ENCODE peak calls at places on chromosomes 1 and 21, in seven cellular contexts. One of them, this sample, is unnamed.

GRCh38 chr1:2580691-2581090 is 5.9 kb upstream of the PRXL2B start:
- DNase-seq in transverse colon: no peak
- DNase-seq in GM12878: no peak
- DNase-seq in suprapubic skin: no peak
- DNase-seq in esophagus muscularis mucosa: no peak
- DNase-seq in stomach: no peak
- DNase-seq in ovary: peak; percentile 16
- DNase-seq in this sample: peak; percentile 36

GRCh38 chr1:207223162-207223561 is 98.3 kb upstream of the CD55 start:
- DNase-seq in transverse colon: no peak
- DNase-seq in ovary: no peak
- DNase-seq in esophagus muscularis mucosa: no peak
- DNase-seq in stomach: no peak
- DNase-seq in suprapubic skin: no peak
- DNase-seq in GM12878: no peak
- DNase-seq in this sample: no peak

GRCh38 chr1:56045477-56045876 is 533.9 kb downstream of the PLPP3 start:
- DNase-seq in suprapubic skin: no peak
- DNase-seq in ovary: no peak
- DNase-seq in esophagus muscularis mucosa: no peak
- DNase-seq in transverse colon: no peak
- DNase-seq in stomach: no peak
- DNase-seq in GM12878: no peak
- DNase-seq in this sample: no peak

GRCh38 chr1:51564124-51564523 is 45.1 kb upstream of the EPS15 start:
- DNase-seq in esophagus muscularis mucosa: no peak
- DNase-seq in ovary: no peak
- DNase-seq in suprapubic skin: no peak
- DNase-seq in stomach: no peak
- DNase-seq in GM12878: no peak
- DNase-seq in transverse colon: no peak
- DNase-seq in this sample: no peak

GRCh38 chr1:85394130-85394529 is 70.8 kb downstream of the DDAH1 start:
- DNase-seq in stomach: no peak
- DNase-seq in esophagus muscularis mucosa: no peak
- DNase-seq in transverse colon: no peak
- DNase-seq in suprapubic skin: no peak
- DNase-seq in ovary: no peak
- DNase-seq in GM12878: no peak
- DNase-seq in this sample: no peak

GRCh38 chr1:36419158-36419557 is 21.4 kb upstream of the LSM10 start:
- DNase-seq in esophagus muscularis mucosa: no peak
- DNase-seq in suprapubic skin: no peak
- DNase-seq in GM12878: no peak
- DNase-seq in transverse colon: no peak
- DNase-seq in stomach: no peak
- DNase-seq in ovary: no peak
- DNase-seq in this sample: no peak

GRCh38 chr21:14403681-14404318 is 20.9 kb upstream of the HSPA13 start:
- DNase-seq in ovary: no peak
- DNase-seq in stomach: no peak
- DNase-seq in esophagus muscularis mucosa: no peak
- DNase-seq in transverse colon: no peak
- DNase-seq in GM12878: peak; percentile 9
- DNase-seq in suprapubic skin: no peak
- DNase-seq in this sample: no peak

GRCh38 chr1:14767075-14767474 is 168.6 kb downstream of the KAZN start:
- DNase-seq in suprapubic skin: no peak
- DNase-seq in transverse colon: no peak
- DNase-seq in ovary: no peak
- DNase-seq in stomach: no peak
- DNase-seq in GM12878: no peak
- DNase-seq in esophagus muscularis mucosa: no peak
- DNase-seq in this sample: no peak

GRCh38 chr1:68175621-68176398 is 56.5 kb downstream of the WLS start:
- DNase-seq in transverse colon: no peak
- DNase-seq in esophagus muscularis mucosa: no peak
- DNase-seq in GM12878: no peak
- DNase-seq in ovary: no peak
- DNase-seq in stomach: peak; percentile 70
- DNase-seq in suprapubic skin: no peak
- DNase-seq in this sample: no peak

GRCh38 chr1:38962560-38962959 is 20.9 kb upstream of the RHBDL2 start:
- DNase-seq in transverse colon: no peak
- DNase-seq in ovary: no peak
- DNase-seq in GM12878: no peak
- DNase-seq in stomach: no peak
- DNase-seq in esophagus muscularis mucosa: no peak
- DNase-seq in suprapubic skin: no peak
- DNase-seq in this sample: no peak

GRCh38 chr1:81231729-81232038 is 569.0 kb upstream of the ADGRL2 start:
- DNase-seq in suprapubic skin: no peak
- DNase-seq in transverse colon: no peak
- DNase-seq in ovary: no peak
- DNase-seq in GM12878: no peak
- DNase-seq in esophagus muscularis mucosa: no peak
- DNase-seq in stomach: no peak
- DNase-seq in this sample: no peak

GRCh38 chr1:211574705-211575104 is 4.3 kb downstream of the SLC30A1 start:
- DNase-seq in transverse colon: no peak
- DNase-seq in ovary: no peak
- DNase-seq in stomach: no peak
- DNase-seq in GM12878: no peak
- DNase-seq in esophagus muscularis mucosa: no peak
- DNase-seq in suprapubic skin: no peak
- DNase-seq in this sample: no peak

GRCh38 chr1:154407021-154407865 is 2.1 kb downstream of the IL6R start:
- DNase-seq in transverse colon: no peak
- DNase-seq in stomach: peak; percentile 39
- DNase-seq in suprapubic skin: no peak
- DNase-seq in GM12878: peak; percentile 77
- DNase-seq in esophagus muscularis mucosa: no peak
- DNase-seq in ovary: no peak
- DNase-seq in this sample: no peak

GRCh38 chr21:46454634-46455390 is 3.9 kb upstream of the DIP2A start:
- DNase-seq in stomach: no peak
- DNase-seq in ovary: no peak
- DNase-seq in suprapubic skin: no peak
- DNase-seq in GM12878: no peak
- DNase-seq in transverse colon: no peak
- DNase-seq in esophagus muscularis mucosa: no peak
- DNase-seq in this sample: no peak

GRCh38 chr1:21082078-21082477 is 94.6 kb downstream of the EIF4G3 start:
- DNase-seq in ovary: no peak
- DNase-seq in esophagus muscularis mucosa: no peak
- DNase-seq in GM12878: no peak
- DNase-seq in stomach: no peak
- DNase-seq in transverse colon: no peak
- DNase-seq in suprapubic skin: no peak
- DNase-seq in this sample: no peak

GRCh38 chr1:65371544-65371943 is 48.9 kb upstream of the LEPR start:
- DNase-seq in suprapubic skin: no peak
- DNase-seq in stomach: no peak
- DNase-seq in ovary: no peak
- DNase-seq in esophagus muscularis mucosa: no peak
- DNase-seq in transverse colon: no peak
- DNase-seq in GM12878: no peak
- DNase-seq in this sample: no peak

GRCh38 chr21:26834181-26834945 is 10.8 kb downstream of the ADAMTS1 start:
- DNase-seq in ovary: no peak
- DNase-seq in esophagus muscularis mucosa: no peak
- DNase-seq in GM12878: no peak
- DNase-seq in suprapubic skin: no peak
- DNase-seq in stomach: no peak
- DNase-seq in transverse colon: no peak
- DNase-seq in this sample: no peak

GRCh38 chr1:101532392-101532791 is 295.6 kb downstream of the S1PR1 start:
- DNase-seq in ovary: no peak
- DNase-seq in esophagus muscularis mucosa: no peak
- DNase-seq in transverse colon: no peak
- DNase-seq in suprapubic skin: no peak
- DNase-seq in stomach: no peak
- DNase-seq in GM12878: no peak
- DNase-seq in this sample: no peak

GRCh38 chr1:160639652-160640051 is 7.2 kb downstream of the SLAMF1 start:
- DNase-seq in transverse colon: peak; percentile 37
- DNase-seq in esophagus muscularis mucosa: no peak
- DNase-seq in suprapubic skin: no peak
- DNase-seq in ovary: no peak
- DNase-seq in stomach: peak; percentile 41
- DNase-seq in GM12878: no peak
- DNase-seq in this sample: no peak

GRCh38 chr1:15726508-15726907 is 9.6 kb upstream of the SLC25A34 start:
- DNase-seq in stomach: no peak
- DNase-seq in esophagus muscularis mucosa: no peak
- DNase-seq in suprapubic skin: no peak
- DNase-seq in transverse colon: no peak
- DNase-seq in ovary: no peak
- DNase-seq in GM12878: no peak
- DNase-seq in this sample: no peak

GRCh38 chr1:88650676-88651418 is 33.2 kb upstream of the PKN2 start:
- DNase-seq in suprapubic skin: no peak
- DNase-seq in stomach: no peak
- DNase-seq in transverse colon: no peak
- DNase-seq in ovary: no peak
- DNase-seq in GM12878: no peak
- DNase-seq in esophagus muscularis mucosa: no peak
- DNase-seq in this sample: no peak

GRCh38 chr1:39685071-39685470 is 6.2 kb downstream of the HPCAL4 start:
- DNase-seq in transverse colon: no peak
- DNase-seq in ovary: no peak
- DNase-seq in stomach: no peak
- DNase-seq in GM12878: no peak
- DNase-seq in suprapubic skin: no peak
- DNase-seq in esophagus muscularis mucosa: no peak
- DNase-seq in this sample: no peak

GRCh38 chr1:172322219-172323061 is 98.0 kb upstream of the C1orf105 start:
- DNase-seq in esophagus muscularis mucosa: no peak
- DNase-seq in suprapubic skin: no peak
- DNase-seq in GM12878: no peak
- DNase-seq in stomach: no peak
- DNase-seq in ovary: no peak
- DNase-seq in transverse colon: no peak
- DNase-seq in this sample: no peak

GRCh38 chr1:1124508-1124785 is 8.6 kb upstream of the C1orf159 start:
- DNase-seq in GM12878: no peak
- DNase-seq in suprapubic skin: no peak
- DNase-seq in stomach: no peak
- DNase-seq in transverse colon: peak; percentile 72
- DNase-seq in ovary: no peak
- DNase-seq in esophagus muscularis mucosa: no peak
- DNase-seq in this sample: no peak
- H3K27ac ChIP-seq in GM12878: no peak overlapping the region
- H3K27ac ChIP-seq in suprapubic skin: no peak overlapping the region
- H3K27ac ChIP-seq in stomach: peak overlapping the region; percentile 87
- H3K27ac ChIP-seq in transverse colon: peak overlapping the region; percentile 93
- H3K27ac ChIP-seq in ovary: no peak overlapping the region
- H3K27ac ChIP-seq in esophagus muscularis mucosa: no peak overlapping the region
- H3K27ac ChIP-seq in this sample: no peak overlapping the region

DNA sequence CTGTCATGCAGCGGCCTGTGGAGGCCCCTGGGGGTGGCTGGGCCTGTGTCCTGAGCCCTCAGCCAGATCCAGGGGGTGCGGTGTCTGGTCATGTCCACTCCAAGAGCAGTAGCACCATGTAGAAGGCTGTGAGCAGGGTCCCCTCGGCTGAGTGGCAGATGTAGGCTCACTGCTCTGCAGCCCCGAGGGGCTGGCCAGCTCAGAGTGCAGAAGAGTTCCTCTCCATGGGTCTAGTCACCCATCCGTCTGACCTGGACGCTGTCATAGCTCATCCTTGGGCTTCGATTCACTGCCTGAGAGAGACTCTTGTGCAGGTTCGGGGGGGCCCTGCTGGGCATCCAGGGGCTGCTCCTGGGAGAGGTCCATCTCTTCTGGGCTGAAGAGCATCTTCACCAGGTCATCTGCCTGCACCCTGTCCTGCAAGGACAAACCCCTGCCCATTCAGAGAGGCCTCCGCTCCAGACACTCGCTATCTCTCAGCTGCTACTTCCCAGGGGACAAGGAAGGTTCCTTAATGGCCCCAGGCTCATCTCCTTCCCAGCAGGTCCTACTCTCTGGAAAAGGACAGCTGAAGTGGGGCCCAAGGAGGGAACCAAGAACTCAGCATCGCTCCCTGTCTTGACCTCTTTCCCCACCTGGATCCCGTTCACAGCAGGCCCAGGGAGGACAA is 6.5 kb upstream of the CLDN19 start:
- DNase-seq in transverse colon: no peak
- DNase-seq in suprapubic skin: peak; percentile 71
- DNase-seq in ovary: no peak
- DNase-seq in stomach: no peak
- DNase-seq in GM12878: no peak
- DNase-seq in esophagus muscularis mucosa: no peak
- DNase-seq in this sample: peak; percentile 36
- TF ChIP-seq EP300 in transverse colon: no peak
- TF ChIP-seq EP300 in suprapubic skin: no peak
- TF ChIP-seq EP300 in ovary: no peak
- TF ChIP-seq EP300 in stomach: no peak
- TF ChIP-seq EP300 in GM12878: no peak
- TF ChIP-seq EP300 in esophagus muscularis mucosa: no peak
- TF ChIP-seq EP300 in this sample: no peak

DNA sequence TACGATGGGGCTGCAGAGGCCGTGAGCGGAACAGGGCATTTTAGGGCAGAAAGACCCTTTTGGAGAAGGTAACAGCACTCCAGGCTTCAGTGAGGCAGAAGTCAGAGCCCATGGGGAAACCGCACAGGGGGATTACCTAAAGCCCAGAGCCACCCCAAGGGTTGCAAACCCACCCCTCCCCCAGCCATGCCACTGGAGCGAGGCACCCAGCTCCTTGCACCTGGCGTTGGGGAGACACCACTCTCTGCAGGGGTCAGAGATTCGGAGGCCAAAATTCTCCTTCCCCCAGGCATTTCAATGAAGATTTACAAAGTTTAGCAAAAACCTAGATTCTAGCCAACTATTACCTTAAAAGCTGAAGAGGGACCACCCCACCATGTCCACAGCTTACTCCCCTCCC is 38.4 kb upstream of the CCDC27 start:
- DNase-seq in stomach: no peak
- DNase-seq in suprapubic skin: no peak
- DNase-seq in ovary: no peak
- DNase-seq in GM12878: no peak
- DNase-seq in esophagus muscularis mucosa: no peak
- DNase-seq in transverse colon: no peak
- DNase-seq in this sample: no peak
- H3K27ac ChIP-seq in stomach: no peak overlapping the region
- H3K27ac ChIP-seq in suprapubic skin: no peak overlapping the region
- H3K27ac ChIP-seq in ovary: no peak overlapping the region
- H3K27ac ChIP-seq in GM12878: no peak overlapping the region
- H3K27ac ChIP-seq in esophagus muscularis mucosa: no peak overlapping the region
- H3K27ac ChIP-seq in transverse colon: no peak overlapping the region
- H3K27ac ChIP-seq in this sample: no peak overlapping the region

DNA sequence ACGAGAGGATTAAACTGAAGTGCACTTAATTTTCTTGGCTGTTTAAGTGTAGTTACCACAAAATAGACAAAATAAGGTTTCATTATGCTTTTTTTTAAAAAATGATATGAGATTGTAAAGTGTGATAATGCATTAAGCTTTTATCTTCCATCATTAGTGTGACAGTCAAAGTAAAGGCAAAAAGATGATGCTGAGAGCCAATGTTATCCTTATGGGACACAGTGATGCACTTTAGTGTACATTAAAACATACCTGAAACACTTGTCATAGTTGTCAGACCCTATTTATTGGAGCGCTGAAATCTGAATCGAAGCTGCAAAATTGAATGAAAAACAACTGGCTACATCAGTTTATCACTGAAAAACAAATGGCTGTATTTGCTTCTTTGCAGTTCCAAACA is 120.5 kb upstream of the TMPRSS15 start:
- DNase-seq in GM12878: no peak
- DNase-seq in suprapubic skin: no peak
- DNase-seq in transverse colon: no peak
- DNase-seq in esophagus muscularis mucosa: no peak
- DNase-seq in stomach: no peak
- DNase-seq in ovary: no peak
- DNase-seq in this sample: no peak
- TF ChIP-seq EP300 in GM12878: no peak
- TF ChIP-seq EP300 in suprapubic skin: no peak
- TF ChIP-seq EP300 in transverse colon: no peak
- TF ChIP-seq EP300 in esophagus muscularis mucosa: no peak
- TF ChIP-seq EP300 in stomach: no peak
- TF ChIP-seq EP300 in ovary: no peak
- TF ChIP-seq EP300 in this sample: no peak